ENCODE peak calls at places on chromosomes 1 and 21, in six cellular contexts. S is AG09319, U is mammary epithelial cell, L is HL-60, O is foreskin fibroblast, X is endothelial cell. Q is an unnamed sample.

GRCh38 chr21:46109251-46110221 is 11.6 kb downstream of the COL6A2 start:
- DNase-seq in O (peak), S (no peak), X (no peak), L (no peak), U (no peak), Q (no peak)

GRCh38 chr1:201826830-201827229 is 2.1 kb upstream of the IPO9 start:
- DNase-seq in X (no peak), O (peak), S (no peak), U (peak), L (no peak), Q (no peak)

GRCh38 chr1:231390071-231390470 is 32.0 kb downstream of the EGLN1 start:
- DNase-seq in U (peak), X (no peak), L (no peak), O (peak), S (no peak), Q (no peak)

GRCh38 chr1:94125551-94126514 is 4.9 kb upstream of the ABCA4 start:
- DNase-seq in O (no peak), X (no peak), U (peak), L (no peak), S (no peak), Q (no peak)

GRCh38 chr1:22529901-22530621 is 33.2 kb upstream of the EPHA8 start:
- DNase-seq in U (no peak), O (peak), S (peak), L (no peak), X (no peak), Q (no peak)

GRCh38 chr1:116488052-116488451 is 82.8 kb downstream of the CD58 start:
- DNase-seq in U (peak), S (no peak), L (no peak), O (peak), X (no peak), Q (no peak)

GRCh38 chr1:46719689-46720088 is 775 bp upstream of the EFCAB14 start:
- DNase-seq in O (no peak), X (no peak), L (no peak), S (no peak), U (peak), Q (no peak)

GRCh38 chr1:41678141-41678878 is 193.8 kb upstream of the EDN2 start:
- DNase-seq in X (no peak), S (no peak), L (peak), O (peak), U (peak), Q (peak)

GRCh38 chr1:163054056-163054706 is 15.0 kb upstream of the RGS4 start:
- DNase-seq in O (no peak), L (no peak), U (no peak), X (no peak), S (no peak), Q (no peak)

GRCh38 chr1:17798011-17798410 is 42.9 kb downstream of the ACTL8 start:
- DNase-seq in O (no peak), U (no peak), X (no peak), L (no peak), S (no peak), Q (no peak)

GRCh38 chr1:46724991-46725735 is 6.2 kb upstream of the EFCAB14 start:
- DNase-seq in U (peak), X (peak), O (peak), S (peak), L (peak), Q (peak)

GRCh38 chr1:185567006-185567405 is 167.2 kb upstream of the HMCN1 start:
- DNase-seq in U (peak), S (no peak), X (no peak), O (peak), L (peak), Q (peak)

GRCh38 chr21:23162213-23162946 is 2164.2 kb downstream of the NCAM2 start:
- DNase-seq in X (no peak), U (no peak), L (no peak), O (no peak), S (no peak), Q (no peak)

GRCh38 chr1:68624233-68624632 is 127.4 kb upstream of the DEPDC1 start:
- DNase-seq in U (peak), X (no peak), S (no peak), L (no peak), O (peak), Q (no peak)

GRCh38 chr1:9539165-9539828 is at the start of gene SLC25A33:
- DNase-seq in U (peak), O (peak), S (peak), L (peak), X (peak), Q (peak)

GRCh38 chr1:73953186-73953585 is 244.8 kb downstream of the LRRIQ3 start:
- DNase-seq in O (no peak), S (no peak), X (no peak), U (no peak), L (no peak), Q (no peak)

GRCh38 chr1:10338611-10339010 is 60.3 kb upstream of the PGD start:
- DNase-seq in S (no peak), O (no peak), X (no peak), U (no peak), L (no peak), Q (no peak)

GRCh38 chr1:66240491-66241484 is 293.2 kb upstream of the SGIP1 start:
- DNase-seq in X (no peak), U (no peak), L (no peak), S (no peak), O (no peak), Q (no peak)
- TF ChIP-seq CTCF in X (no peak), U (no peak), L (no peak), S (no peak), O (no peak), Q (no peak)

GRCh38 chr1:173477286-173478098 is at the start of gene PRDX6:
- DNase-seq in L (peak), X (peak), U (no peak), O (peak), S (peak), Q (no peak)

GRCh38 chr1:173476197-173476663 is 905 bp upstream of the PRDX6 start:
- DNase-seq in O (no peak), U (no peak), L (no peak), S (no peak), X (no peak), Q (peak)

GRCh38 chr1:173478099-173478555 is 992 bp downstream of the PRDX6 start:
- DNase-seq in S (peak), O (peak), U (peak), X (peak), L (peak), Q (no peak)

GRCh38 chr1:173475564-173476196 is 1.5 kb upstream of the PRDX6 start:
- DNase-seq in O (peak), U (peak), X (no peak), L (no peak), S (peak), Q (peak)

DNA sequence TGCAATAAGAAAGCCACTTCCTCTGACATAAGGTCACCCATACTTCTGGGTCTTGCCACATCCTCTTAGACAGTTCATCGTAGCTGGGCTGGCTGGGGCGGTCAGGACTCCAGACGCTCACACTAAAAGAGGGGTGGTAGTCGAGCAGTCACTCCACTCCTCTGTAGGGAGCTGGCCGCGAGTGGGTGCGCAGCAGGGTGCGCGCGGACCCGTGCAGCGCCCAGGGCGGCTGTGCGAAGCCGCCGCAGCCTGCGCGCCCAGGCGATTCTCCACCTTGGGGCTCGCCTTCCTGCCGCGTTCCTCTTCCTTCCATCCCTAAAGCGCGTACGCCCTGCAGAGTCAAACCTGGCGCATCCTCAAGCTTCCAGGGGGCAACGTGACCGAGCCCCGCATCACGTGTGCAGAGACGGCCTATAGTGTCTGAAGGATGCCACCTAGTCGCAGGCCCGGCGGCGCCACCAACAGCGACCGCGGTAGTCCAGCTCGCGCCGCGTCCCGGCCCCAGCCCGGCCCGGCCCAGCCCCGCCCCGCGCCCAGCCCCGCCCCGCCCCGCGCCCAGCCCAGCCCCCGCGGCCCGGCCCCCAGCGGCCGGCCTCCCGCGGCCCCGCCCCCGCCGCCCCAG is 360 bp upstream of the PRDX6 start:
- DNase-seq in X (peak), L (peak), U (peak), S (peak), O (peak), Q (peak)
- TF ChIP-seq CTCF in X (no peak), L (no peak), U (no peak), S (no peak), O (no peak), Q (no peak)

DNA sequence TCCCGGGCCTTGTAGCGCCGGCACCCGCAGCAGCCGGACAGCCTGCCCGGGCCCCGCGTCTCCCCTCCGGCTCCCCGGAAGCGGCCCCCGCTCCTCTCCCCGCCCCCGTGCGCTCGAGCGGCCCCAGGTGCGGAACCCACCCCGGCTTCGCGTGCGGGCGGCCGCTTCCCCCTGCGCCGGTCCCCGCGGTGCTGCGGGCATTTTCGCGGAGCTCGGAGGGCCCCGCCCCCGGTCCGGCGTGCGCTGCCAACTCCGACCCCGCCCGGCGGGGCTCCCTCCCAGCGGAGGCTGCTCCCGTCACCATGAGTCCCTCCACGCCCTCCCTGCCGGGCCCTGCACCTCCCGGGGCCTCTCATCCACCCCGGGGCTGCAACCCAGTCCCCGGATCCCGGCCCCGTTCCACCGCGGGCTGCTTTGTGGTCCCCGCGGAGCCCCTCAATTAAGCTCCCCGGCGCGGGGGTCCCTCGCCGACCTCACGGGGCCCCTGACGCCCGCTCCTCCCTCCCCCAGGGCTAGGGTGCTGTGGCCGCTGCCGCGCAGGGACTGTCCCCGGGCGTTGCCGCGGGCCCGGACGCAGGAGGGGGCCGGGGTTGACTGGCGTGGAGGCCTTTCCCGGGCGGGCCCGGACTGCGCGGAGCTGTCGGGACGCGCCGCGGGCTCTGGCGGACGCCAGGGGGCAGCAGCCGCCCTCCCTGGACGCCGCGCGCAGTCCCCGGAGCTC is 159.4 kb downstream of the RUNX1 start:
- DNase-seq in O (peak), L (peak), U (peak), X (peak), S (no peak), Q (peak)
- TF ChIP-seq CTCF in O (peak), L (peak), U (peak), X (peak), S (peak), Q (peak)

GRCh38 chr1:29906927-29907326 is 670.6 kb downstream of the PTPRU start:
- DNase-seq in S (no peak), L (no peak), O (no peak), X (no peak), U (no peak), Q (no peak)

GRCh38 chr1:29916656-29917369 is 680.5 kb downstream of the PTPRU start:
- DNase-seq in L (no peak), S (no peak), X (no peak), U (no peak), O (no peak), Q (no peak)

GRCh38 chr1:29912413-29912812 is 676.1 kb downstream of the PTPRU start:
- DNase-seq in U (peak), O (peak), S (peak), X (no peak), L (no peak), Q (peak)
- TF ChIP-seq CTCF in U (peak), O (peak), S (peak), X (no peak), L (peak), Q (peak)

GRCh38 chr1:85911742-85912141 is 203.5 kb upstream of the ZNHIT6 start:
- DNase-seq in O (peak), S (no peak), L (no peak), U (no peak), X (no peak), Q (peak)
- TF ChIP-seq CTCF in O (peak), S (peak), L (no peak), U (peak), X (peak), Q (peak)

Q was measured in GM12865.